ENCODE peak calls at places on chromosomes 1 and 21, in nine cellular contexts. One of them, this sample, is unnamed.

GRCh38 chr21:18764720-18765119 is 361.1 kb upstream of the TMPRSS15 start:
- DNase-seq in tibial artery: no peak
- DNase-seq in kidney: no peak
- DNase-seq in astrocyte of the hippocampus: no peak
- DNase-seq in endothelial cell: no peak
- DNase-seq in HEK293T: no peak
- DNase-seq in NCI-H774: no peak
- DNase-seq in progenitor cell of endocrine pancreas: no peak
- DNase-seq in activated CD4-positive, alpha-beta T cell treated with anti-CD3 and anti-CD28 coated beads, Interleukin-2, amount 50 U/mL, for 1 hour: no peak
- DNase-seq in this sample: no peak

GRCh38 chr1:39183503-39184353 is 20.8 kb upstream of the MACF1 start:
- DNase-seq in tibial artery: no peak
- DNase-seq in kidney: peak
- DNase-seq in astrocyte of the hippocampus: peak
- DNase-seq in endothelial cell: peak
- DNase-seq in HEK293T: peak
- DNase-seq in NCI-H774: peak
- DNase-seq in progenitor cell of endocrine pancreas: no peak
- DNase-seq in activated CD4-positive, alpha-beta T cell treated with anti-CD3 and anti-CD28 coated beads, Interleukin-2, amount 50 U/mL, for 1 hour: peak
- DNase-seq in this sample: peak

GRCh38 chr1:226736908-226737818 is 1.9 kb downstream of the ITPKB start:
- DNase-seq in tibial artery: peak
- DNase-seq in kidney: peak
- DNase-seq in astrocyte of the hippocampus: peak
- DNase-seq in endothelial cell: peak
- DNase-seq in HEK293T: no peak
- DNase-seq in NCI-H774: no peak
- DNase-seq in progenitor cell of endocrine pancreas: peak
- DNase-seq in activated CD4-positive, alpha-beta T cell treated with anti-CD3 and anti-CD28 coated beads, Interleukin-2, amount 50 U/mL, for 1 hour: peak
- DNase-seq in this sample: peak

GRCh38 chr21:38810826-38811164 is 5.1 kb downstream of the ETS2 start:
- DNase-seq in tibial artery: no peak
- DNase-seq in kidney: no peak
- DNase-seq in astrocyte of the hippocampus: no peak
- DNase-seq in endothelial cell: no peak
- DNase-seq in HEK293T: no peak
- DNase-seq in NCI-H774: no peak
- DNase-seq in progenitor cell of endocrine pancreas: no peak
- DNase-seq in activated CD4-positive, alpha-beta T cell treated with anti-CD3 and anti-CD28 coated beads, Interleukin-2, amount 50 U/mL, for 1 hour: no peak
- DNase-seq in this sample: no peak

GRCh38 chr1:201653883-201654282 is 115.0 kb downstream of the NAV1 start:
- DNase-seq in tibial artery: no peak
- DNase-seq in kidney: no peak
- DNase-seq in astrocyte of the hippocampus: no peak
- DNase-seq in endothelial cell: no peak
- DNase-seq in HEK293T: no peak
- DNase-seq in NCI-H774: no peak
- DNase-seq in progenitor cell of endocrine pancreas: no peak
- DNase-seq in activated CD4-positive, alpha-beta T cell treated with anti-CD3 and anti-CD28 coated beads, Interleukin-2, amount 50 U/mL, for 1 hour: no peak
- DNase-seq in this sample: no peak

GRCh38 chr1:167821969-167822685 is 91.8 kb downstream of the ADCY10 start:
- DNase-seq in tibial artery: no peak
- DNase-seq in kidney: no peak
- DNase-seq in astrocyte of the hippocampus: peak
- DNase-seq in endothelial cell: no peak
- DNase-seq in HEK293T: no peak
- DNase-seq in NCI-H774: no peak
- DNase-seq in progenitor cell of endocrine pancreas: no peak
- DNase-seq in activated CD4-positive, alpha-beta T cell treated with anti-CD3 and anti-CD28 coated beads, Interleukin-2, amount 50 U/mL, for 1 hour: no peak
- DNase-seq in this sample: no peak

GRCh38 chr1:214634267-214634666 is 31.3 kb downstream of the CENPF start:
- DNase-seq in tibial artery: no peak
- DNase-seq in kidney: no peak
- DNase-seq in astrocyte of the hippocampus: no peak
- DNase-seq in endothelial cell: no peak
- DNase-seq in HEK293T: no peak
- DNase-seq in NCI-H774: no peak
- DNase-seq in progenitor cell of endocrine pancreas: no peak
- DNase-seq in activated CD4-positive, alpha-beta T cell treated with anti-CD3 and anti-CD28 coated beads, Interleukin-2, amount 50 U/mL, for 1 hour: no peak
- DNase-seq in this sample: no peak

GRCh38 chr21:14981246-14981645 is 83.6 kb downstream of the NRIP1 start:
- DNase-seq in tibial artery: no peak
- DNase-seq in kidney: no peak
- DNase-seq in astrocyte of the hippocampus: no peak
- DNase-seq in endothelial cell: no peak
- DNase-seq in HEK293T: no peak
- DNase-seq in NCI-H774: peak
- DNase-seq in progenitor cell of endocrine pancreas: no peak
- DNase-seq in activated CD4-positive, alpha-beta T cell treated with anti-CD3 and anti-CD28 coated beads, Interleukin-2, amount 50 U/mL, for 1 hour: no peak
- DNase-seq in this sample: no peak

GRCh38 chr1:154749078-154749760 is 120.9 kb downstream of the KCNN3 start:
- DNase-seq in tibial artery: no peak
- DNase-seq in kidney: no peak
- DNase-seq in astrocyte of the hippocampus: peak
- DNase-seq in endothelial cell: no peak
- DNase-seq in HEK293T: peak
- DNase-seq in NCI-H774: no peak
- DNase-seq in progenitor cell of endocrine pancreas: no peak
- DNase-seq in activated CD4-positive, alpha-beta T cell treated with anti-CD3 and anti-CD28 coated beads, Interleukin-2, amount 50 U/mL, for 1 hour: no peak
- DNase-seq in this sample: no peak

GRCh38 chr1:98704474-98704873 is 43.0 kb downstream of the SNX7 start:
- DNase-seq in tibial artery: no peak
- DNase-seq in kidney: no peak
- DNase-seq in astrocyte of the hippocampus: peak
- DNase-seq in endothelial cell: peak
- DNase-seq in HEK293T: no peak
- DNase-seq in NCI-H774: no peak
- DNase-seq in progenitor cell of endocrine pancreas: no peak
- DNase-seq in activated CD4-positive, alpha-beta T cell treated with anti-CD3 and anti-CD28 coated beads, Interleukin-2, amount 50 U/mL, for 1 hour: no peak
- DNase-seq in this sample: no peak

GRCh38 chr1:86247553-86248279 is 91.1 kb upstream of the COL24A1 start:
- DNase-seq in tibial artery: no peak
- DNase-seq in kidney: no peak
- DNase-seq in astrocyte of the hippocampus: peak
- DNase-seq in endothelial cell: no peak
- DNase-seq in HEK293T: no peak
- DNase-seq in NCI-H774: no peak
- DNase-seq in progenitor cell of endocrine pancreas: no peak
- DNase-seq in activated CD4-positive, alpha-beta T cell treated with anti-CD3 and anti-CD28 coated beads, Interleukin-2, amount 50 U/mL, for 1 hour: no peak
- DNase-seq in this sample: peak

GRCh38 chr1:23394664-23395063 is 25.0 kb upstream of the ZNF436 start:
- DNase-seq in tibial artery: peak
- DNase-seq in kidney: peak
- DNase-seq in astrocyte of the hippocampus: peak
- DNase-seq in endothelial cell: no peak
- DNase-seq in HEK293T: no peak
- DNase-seq in NCI-H774: no peak
- DNase-seq in progenitor cell of endocrine pancreas: no peak
- DNase-seq in activated CD4-positive, alpha-beta T cell treated with anti-CD3 and anti-CD28 coated beads, Interleukin-2, amount 50 U/mL, for 1 hour: no peak
- DNase-seq in this sample: no peak

GRCh38 chr1:173596097-173596825 is 6.6 kb downstream of the SLC9C2 start:
- DNase-seq in tibial artery: no peak
- DNase-seq in kidney: no peak
- DNase-seq in astrocyte of the hippocampus: no peak
- DNase-seq in endothelial cell: no peak
- DNase-seq in HEK293T: no peak
- DNase-seq in NCI-H774: no peak
- DNase-seq in progenitor cell of endocrine pancreas: no peak
- DNase-seq in activated CD4-positive, alpha-beta T cell treated with anti-CD3 and anti-CD28 coated beads, Interleukin-2, amount 50 U/mL, for 1 hour: no peak
- DNase-seq in this sample: no peak

GRCh38 chr1:29810121-29811120 is 574.1 kb downstream of the PTPRU start:
- DNase-seq in tibial artery: peak
- DNase-seq in kidney: no peak
- DNase-seq in astrocyte of the hippocampus: no peak
- DNase-seq in endothelial cell: no peak
- DNase-seq in HEK293T: peak
- DNase-seq in NCI-H774: no peak
- DNase-seq in progenitor cell of endocrine pancreas: no peak
- DNase-seq in activated CD4-positive, alpha-beta T cell treated with anti-CD3 and anti-CD28 coated beads, Interleukin-2, amount 50 U/mL, for 1 hour: no peak
- DNase-seq in this sample: no peak

GRCh38 chr1:233252436-233252835 is 43.1 kb downstream of the PCNX2 start:
- DNase-seq in tibial artery: no peak
- DNase-seq in kidney: peak
- DNase-seq in astrocyte of the hippocampus: no peak
- DNase-seq in endothelial cell: no peak
- DNase-seq in HEK293T: no peak
- DNase-seq in NCI-H774: no peak
- DNase-seq in progenitor cell of endocrine pancreas: no peak
- DNase-seq in activated CD4-positive, alpha-beta T cell treated with anti-CD3 and anti-CD28 coated beads, Interleukin-2, amount 50 U/mL, for 1 hour: no peak
- DNase-seq in this sample: no peak

GRCh38 chr1:114043046-114043445 is 63.8 kb downstream of the OLFML3 start:
- DNase-seq in tibial artery: no peak
- DNase-seq in kidney: no peak
- DNase-seq in astrocyte of the hippocampus: no peak
- DNase-seq in endothelial cell: no peak
- DNase-seq in HEK293T: no peak
- DNase-seq in NCI-H774: no peak
- DNase-seq in progenitor cell of endocrine pancreas: no peak
- DNase-seq in activated CD4-positive, alpha-beta T cell treated with anti-CD3 and anti-CD28 coated beads, Interleukin-2, amount 50 U/mL, for 1 hour: no peak
- DNase-seq in this sample: no peak

GRCh38 chr1:60573121-60573520 is 499.6 kb upstream of the C1orf87 start:
- DNase-seq in tibial artery: no peak
- DNase-seq in kidney: no peak
- DNase-seq in astrocyte of the hippocampus: peak
- DNase-seq in endothelial cell: no peak
- DNase-seq in HEK293T: no peak
- DNase-seq in NCI-H774: peak
- DNase-seq in progenitor cell of endocrine pancreas: no peak
- DNase-seq in activated CD4-positive, alpha-beta T cell treated with anti-CD3 and anti-CD28 coated beads, Interleukin-2, amount 50 U/mL, for 1 hour: no peak
- DNase-seq in this sample: no peak

GRCh38 chr1:67261646-67262045 is 46.0 kb upstream of the IL12RB2 start:
- DNase-seq in tibial artery: no peak
- DNase-seq in kidney: no peak
- DNase-seq in astrocyte of the hippocampus: no peak
- DNase-seq in endothelial cell: no peak
- DNase-seq in HEK293T: no peak
- DNase-seq in NCI-H774: no peak
- DNase-seq in progenitor cell of endocrine pancreas: no peak
- DNase-seq in activated CD4-positive, alpha-beta T cell treated with anti-CD3 and anti-CD28 coated beads, Interleukin-2, amount 50 U/mL, for 1 hour: peak
- DNase-seq in this sample: no peak

GRCh38 chr21:35649186-35649585 is 411.1 kb downstream of the SETD4 start:
- DNase-seq in tibial artery: no peak
- DNase-seq in kidney: no peak
- DNase-seq in astrocyte of the hippocampus: peak
- DNase-seq in endothelial cell: no peak
- DNase-seq in HEK293T: no peak
- DNase-seq in NCI-H774: no peak
- DNase-seq in progenitor cell of endocrine pancreas: no peak
- DNase-seq in activated CD4-positive, alpha-beta T cell treated with anti-CD3 and anti-CD28 coated beads, Interleukin-2, amount 50 U/mL, for 1 hour: no peak
- DNase-seq in this sample: peak

GRCh38 chr1:14304381-14304865 is 294.1 kb upstream of the KAZN start:
- DNase-seq in tibial artery: no peak
- DNase-seq in kidney: no peak
- DNase-seq in astrocyte of the hippocampus: peak
- DNase-seq in endothelial cell: no peak
- DNase-seq in HEK293T: no peak
- DNase-seq in NCI-H774: no peak
- DNase-seq in progenitor cell of endocrine pancreas: no peak
- DNase-seq in activated CD4-positive, alpha-beta T cell treated with anti-CD3 and anti-CD28 coated beads, Interleukin-2, amount 50 U/mL, for 1 hour: no peak
- DNase-seq in this sample: no peak

GRCh38 chr1:153040950-153041631 is at the start of gene SPRR2D:
- DNase-seq in tibial artery: no peak
- DNase-seq in kidney: no peak
- DNase-seq in astrocyte of the hippocampus: no peak
- DNase-seq in endothelial cell: no peak
- DNase-seq in HEK293T: no peak
- DNase-seq in NCI-H774: no peak
- DNase-seq in progenitor cell of endocrine pancreas: no peak
- DNase-seq in activated CD4-positive, alpha-beta T cell treated with anti-CD3 and anti-CD28 coated beads, Interleukin-2, amount 50 U/mL, for 1 hour: no peak
- DNase-seq in this sample: no peak

GRCh38 chr1:116868386-116868785 is 41.3 kb upstream of the PTGFRN start:
- DNase-seq in tibial artery: no peak
- DNase-seq in kidney: no peak
- DNase-seq in astrocyte of the hippocampus: no peak
- DNase-seq in endothelial cell: no peak
- DNase-seq in HEK293T: no peak
- DNase-seq in NCI-H774: no peak
- DNase-seq in progenitor cell of endocrine pancreas: no peak
- DNase-seq in activated CD4-positive, alpha-beta T cell treated with anti-CD3 and anti-CD28 coated beads, Interleukin-2, amount 50 U/mL, for 1 hour: no peak
- DNase-seq in this sample: no peak